ENCODE peak calls at places on chromosome 17, in five cellular contexts. V is CD8-positive, alpha-beta memory T cell; G is A549; D is right cardiac atrium; F is astrocyte of the spinal cord. P is an unnamed sample.

GRCh38 chr17:75638893-75639292 is 5.7 kb downstream of the SMIM5 start:
- DNase-seq in D (no peak), V (no peak), F (no peak), G (no peak), P (no peak)

GRCh38 chr17:16374129-16374528 is 6.8 kb upstream of the UBB start:
- DNase-seq in G (peak; percentile 44), D (no peak), F (peak; percentile 53), V (no peak), P (no peak)

GRCh38 chr17:80824549-80825470 is 166.8 kb upstream of the CHMP6 start:
- DNase-seq in F (no peak), V (no peak), G (no peak), D (no peak), P (no peak)

GRCh38 chr17:64291268-64291851 is 28.3 kb upstream of the TEX2 start:
- DNase-seq in F (no peak), G (peak; percentile 52), V (no peak), D (no peak), P (peak; percentile 36)

GRCh38 chr17:64173646-64174045 is 43.7 kb upstream of the ERN1 start:
- DNase-seq in D (no peak), F (no peak), V (no peak), G (no peak), P (no peak)

GRCh38 chr17:48131216-48131824 is 23.8 kb downstream of the SNX11 start:
- DNase-seq in F (peak; percentile 63), G (peak; percentile 79), V (peak; percentile 61), D (no peak), P (peak; percentile 78)

GRCh38 chr17:73261952-73262675 is 434 bp upstream of the CPSF4L start:
- DNase-seq in D (no peak), F (no peak), G (no peak), V (no peak), P (peak; percentile 73)

GRCh38 chr17:78343099-78343432 is 16.8 kb downstream of the SOCS3 start:
- DNase-seq in G (no peak), F (peak; percentile 97), D (peak; percentile 91), V (no peak), P (no peak)

GRCh38 chr17:43768382-43768781 is 9.8 kb upstream of the SOST start:
- DNase-seq in G (no peak), V (no peak), D (peak; percentile 53), F (no peak), P (no peak)

GRCh38 chr17:38430822-38431221 is 2.6 kb downstream of the ARHGAP23 start:
- DNase-seq in F (no peak), D (no peak), G (no peak), V (no peak), P (no peak)

GRCh38 chr17:38431343-38432145 is 3.3 kb downstream of the ARHGAP23 start:
- DNase-seq in V (no peak), G (no peak), D (no peak), F (no peak), P (no peak)

GRCh38 chr17:38429476-38430100 is 1.3 kb downstream of the ARHGAP23 start:
- DNase-seq in G (no peak), V (no peak), D (no peak), F (no peak), P (no peak)

GRCh38 chr17:38428643-38429371 is 543 bp downstream of the ARHGAP23 start:
- DNase-seq in F (peak; percentile 44), V (no peak), D (peak; percentile 71), G (no peak), P (no peak)

GRCh38 chr17:38430316-38430715 is 2.1 kb downstream of the ARHGAP23 start:
- DNase-seq in V (no peak), D (no peak), G (no peak), F (no peak), P (no peak)
- H3K4me3 ChIP-seq in V (no peak overlapping the region), D (no peak overlapping the region), G (no peak overlapping the region), F (peak overlapping the region; percentile 67), P (no peak overlapping the region)

GRCh38 chr17:60730273-60730672 is 52.6 kb downstream of the BCAS3 start:
- DNase-seq in V (no peak), G (no peak), F (no peak), D (no peak), P (no peak)
- H3K4me3 ChIP-seq in V (no peak overlapping the region), G (peak overlapping the region; percentile 0), F (no peak overlapping the region), D (no peak overlapping the region), P (no peak overlapping the region)

GRCh38 chr17:55576237-55576998 is 65.2 kb upstream of the SMIM36 start:
- DNase-seq in G (peak; percentile 71), D (peak; percentile 52), F (peak; percentile 90), V (no peak), P (no peak)
- H3K4me3 ChIP-seq in G (no peak overlapping the region), D (peak overlapping the region; percentile 19), F (no peak overlapping the region), V (peak overlapping the region; percentile 55), P (no peak overlapping the region)

DNA sequence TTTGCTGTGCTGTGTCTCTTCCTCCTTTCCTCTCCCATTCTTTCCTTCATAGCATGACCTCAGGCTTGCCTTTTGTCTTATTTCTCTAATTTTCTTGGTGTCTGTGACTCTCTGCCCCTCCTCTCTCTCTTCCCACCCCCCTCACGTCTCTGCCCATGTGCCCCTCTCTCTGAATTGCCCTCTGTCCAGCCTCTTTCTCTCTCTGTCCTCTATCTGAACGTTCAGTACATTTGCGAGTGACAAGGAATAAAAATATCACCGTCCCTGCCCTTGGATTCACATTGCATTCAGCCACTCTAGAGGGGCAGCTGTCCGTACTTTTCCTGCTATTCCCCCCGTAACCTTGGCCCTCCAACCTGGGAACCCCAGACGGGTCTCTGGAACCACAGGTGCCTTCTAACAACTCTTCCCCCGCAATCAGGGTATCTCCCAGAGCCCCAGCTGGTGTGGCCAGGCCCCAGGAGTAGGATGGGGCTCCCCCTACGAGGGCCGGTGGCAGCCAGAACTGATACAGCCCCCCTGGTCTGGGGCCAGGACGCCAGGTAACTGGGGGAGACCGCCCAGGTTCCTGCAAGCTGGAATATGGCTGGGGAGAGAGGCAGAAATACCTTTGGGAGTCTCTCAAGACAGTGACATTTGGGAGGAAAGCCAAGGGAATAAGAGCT is 1.8 kb downstream of the KIF1C start:
- DNase-seq in V (peak; percentile 10), F (no peak), G (no peak), D (no peak), P (no peak)
- H3K4me3 ChIP-seq in V (no peak overlapping the region), F (peak overlapping the region; percentile 89), G (peak overlapping the region; percentile 95), D (peak overlapping the region; percentile 89), P (peak overlapping the region; percentile 82)

GRCh38 chr17:82327289-82327688 is 6.3 kb downstream of the SECTM1 start:
- DNase-seq in V (no peak), D (no peak), F (no peak), G (no peak), P (no peak)

GRCh38 chr17:82328994-82329507 is 4.5 kb downstream of the SECTM1 start:
- DNase-seq in G (no peak), F (no peak), D (no peak), V (no peak), P (no peak)

GRCh38 chr17:82328141-82328993 is 5.2 kb downstream of the SECTM1 start:
- DNase-seq in V (peak; percentile 43), F (no peak), D (no peak), G (peak; percentile 34), P (no peak)

GRCh38 chr17:82329683-82330321 is 3.8 kb downstream of the SECTM1 start:
- DNase-seq in V (peak; percentile 47), F (no peak), D (no peak), G (no peak), P (no peak)

GRCh38 chr17:82327757-82328140 is 5.8 kb downstream of the SECTM1 start:
- DNase-seq in F (no peak), V (no peak), D (no peak), G (no peak), P (no peak)
- H3K4me3 ChIP-seq in F (no peak overlapping the region), V (no peak overlapping the region), D (no peak overlapping the region), G (no peak overlapping the region), P (no peak overlapping the region)

DNA sequence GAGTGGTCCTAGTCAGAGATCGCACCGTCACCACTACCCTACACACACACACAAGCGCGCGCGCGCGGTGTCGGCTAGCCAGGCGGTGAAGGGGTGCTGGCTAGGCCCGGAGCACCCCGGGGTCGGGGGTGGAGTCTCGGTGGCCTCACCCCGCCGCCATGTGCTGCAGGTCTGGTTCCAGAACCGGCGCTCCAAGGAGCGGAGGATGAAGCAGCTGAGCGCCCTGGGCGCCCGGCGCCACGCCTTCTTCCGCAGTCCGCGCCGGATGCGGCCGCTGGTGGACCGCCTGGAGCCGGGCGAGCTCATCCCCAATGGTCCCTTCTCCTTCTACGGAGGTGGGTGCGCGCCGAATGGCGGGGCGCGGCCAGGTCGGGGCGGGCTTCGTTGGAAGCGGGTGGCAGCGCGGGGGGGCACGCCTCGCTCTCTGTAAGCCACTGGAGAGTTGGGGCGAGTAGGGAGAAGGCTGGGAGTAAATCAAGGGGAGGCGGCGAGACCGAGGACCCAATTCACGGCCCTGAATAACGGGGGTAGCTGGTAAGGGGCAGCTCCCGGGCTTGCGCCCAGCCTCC is 4.8 kb downstream of the LHX1 start:
- DNase-seq in V (no peak), F (no peak), D (no peak), G (no peak), P (no peak)
- H3K4me3 ChIP-seq in V (no peak overlapping the region), F (no peak overlapping the region), D (peak overlapping the region; percentile 1), G (no peak overlapping the region), P (no peak overlapping the region)

DNA sequence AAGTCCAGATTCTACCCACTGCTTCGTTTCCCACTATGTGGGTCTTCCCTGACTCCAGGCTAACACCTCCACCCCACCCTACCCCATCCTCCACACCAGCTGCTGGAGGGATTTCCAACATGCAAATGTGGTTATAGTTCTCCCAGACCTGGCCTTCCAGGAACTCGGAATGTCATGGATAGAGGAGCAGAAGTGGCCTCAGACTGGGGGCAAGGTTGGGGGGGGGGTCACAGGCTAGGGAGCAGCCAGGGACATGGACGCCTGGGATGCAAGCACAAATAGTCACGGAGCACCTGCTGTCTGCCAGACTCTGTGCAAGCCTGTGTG is 2.0 kb downstream of the CAMKK1 start:
- DNase-seq in V (no peak), F (no peak), D (no peak), G (no peak), P (no peak)
- H3K4me3 ChIP-seq in V (no peak overlapping the region), F (no peak overlapping the region), D (no peak overlapping the region), G (peak overlapping the region; percentile 79), P (no peak overlapping the region)

GRCh38 chr17:7239091-7240027 is at the start of gene PHF23:
- DNase-seq in F (peak; percentile 100), V (peak; percentile 97), G (peak; percentile 100), D (peak; percentile 99), P (peak; percentile 99)

GRCh38 chr17:7237266-7237760 is 1.9 kb downstream of the PHF23 start:
- DNase-seq in F (no peak), V (no peak), D (no peak), G (no peak), P (no peak)

GRCh38 chr17:7238418-7239090 is 703 bp downstream of the PHF23 start:
- DNase-seq in D (no peak), F (no peak), V (peak; percentile 65), G (peak; percentile 64), P (peak; percentile 47)

GRCh38 chr17:7236808-7237207 is 2.4 kb downstream of the PHF23 start:
- DNase-seq in F (no peak), D (no peak), V (no peak), G (no peak), P (no peak)

DNA sequence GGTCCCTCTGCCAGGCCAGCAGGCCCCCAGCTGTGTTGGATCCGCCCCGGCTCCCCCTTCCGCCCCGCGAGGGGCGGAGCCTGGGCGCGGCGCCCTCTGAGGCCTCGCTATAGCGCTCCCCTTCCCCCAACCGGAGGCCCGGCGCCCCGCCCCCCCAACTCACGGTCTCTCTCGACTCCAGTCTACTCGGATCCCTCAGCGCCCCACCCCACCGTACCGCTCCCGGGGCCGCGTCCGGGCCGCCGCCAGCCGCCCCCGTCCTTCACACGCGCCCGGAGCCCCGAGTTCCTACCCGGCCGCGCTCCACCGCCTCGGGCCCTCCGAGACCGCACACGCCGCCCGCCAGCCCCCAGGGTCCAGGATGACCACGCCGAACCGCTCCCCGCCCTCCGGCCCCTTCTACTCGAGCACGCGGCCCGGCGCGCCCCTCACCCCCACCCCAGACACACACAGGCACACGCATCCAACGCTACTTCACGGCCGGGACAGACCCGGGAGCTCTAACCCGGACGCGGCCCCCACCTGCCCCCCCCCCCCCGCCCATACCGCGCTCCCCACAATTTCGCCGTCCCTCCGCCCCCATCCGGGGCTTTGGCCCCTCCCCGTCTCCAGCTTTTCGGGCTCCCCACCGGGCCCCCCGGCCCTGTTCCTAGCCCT is 1.4 kb downstream of the PHF23 start:
- DNase-seq in G (peak; percentile 78), V (peak; percentile 88), D (peak; percentile 88), F (peak; percentile 66), P (peak; percentile 90)
- H3K4me3 ChIP-seq in G (peak overlapping the region; percentile 99), V (peak overlapping the region; percentile 34), D (peak overlapping the region; percentile 97), F (peak overlapping the region; percentile 98), P (peak overlapping the region; percentile 95)

P was measured in HAP-1.